ENCODE peak calls at places on chromosome 10, in eight cellular contexts. D is body of pancreas, A is WERI-Rb-1, Z is transverse colon, N is heart left ventricle, I is lower lobe of right lung, T is PC-9, H is right atrium auricular region. R is an unnamed sample.

GRCh38 chr10:96365571-96365970 is 6.8 kb upstream of the OPALIN start:
- DNase-seq in D (no peak), A (no peak), Z (no peak), N (no peak), I (no peak), T (no peak), H (no peak), R (no peak)

GRCh38 chr10:30155401-30155800 is 96.0 kb upstream of the JCAD start:
- DNase-seq in D (no peak), A (no peak), Z (no peak), N (peak; percentile 45), I (no peak), T (no peak), H (peak; percentile 63), R (no peak)

GRCh38 chr10:95758351-95759025 is 2.5 kb downstream of the ENTPD1 start:
- DNase-seq in D (no peak), A (no peak), Z (peak; percentile 18), N (no peak), I (no peak), T (no peak), H (no peak), R (no peak)

GRCh38 chr10:71605263-71605962 is 114.2 kb downstream of the C10orf105 start:
- DNase-seq in D (no peak), A (no peak), Z (no peak), N (no peak), I (no peak), T (no peak), H (no peak), R (no peak)

GRCh38 chr10:12333382-12334185 is 15.8 kb upstream of the CAMK1D start:
- DNase-seq in D (peak; percentile 70), A (no peak), Z (peak; percentile 51), N (peak; percentile 37), I (peak; percentile 77), T (peak; percentile 96), H (peak; percentile 88), R (peak; percentile 92)

GRCh38 chr10:104931723-104932122 is 290.6 kb downstream of the SORCS3 start:
- DNase-seq in D (no peak), A (peak; percentile 51), Z (no peak), N (no peak), I (no peak), T (no peak), H (no peak), R (peak; percentile 12)

GRCh38 chr10:101569838-101570763 is 18.0 kb downstream of the POLL start:
- DNase-seq in D (peak; percentile 88), A (peak; percentile 84), Z (peak; percentile 87), N (peak; percentile 85), I (peak; percentile 88), T (no peak), H (no peak), R (no peak)

GRCh38 chr10:88994034-88994433 is 3.4 kb downstream of the FAS start:
- DNase-seq in D (no peak), A (no peak), Z (no peak), N (no peak), I (no peak), T (no peak), H (no peak), R (no peak)

GRCh38 chr10:572066-572465 is 117.4 kb downstream of the DIP2C start:
- DNase-seq in D (no peak), A (no peak), Z (no peak), N (no peak), I (peak; percentile 16), T (no peak), H (no peak), R (no peak)

GRCh38 chr10:48557511-48558123 is 47.3 kb downstream of the ARHGAP22 start:
- DNase-seq in D (no peak), A (no peak), Z (no peak), N (no peak), I (no peak), T (no peak), H (no peak), R (no peak)

GRCh38 chr10:71989658-71990454 is 25.7 kb downstream of the CHST3 start:
- DNase-seq in D (no peak), A (no peak), Z (no peak), N (no peak), I (no peak), T (no peak), H (no peak), R (no peak)

GRCh38 chr10:33125522-33125921 is 167.5 kb upstream of the ITGB1 start:
- DNase-seq in D (no peak), A (no peak), Z (no peak), N (no peak), I (no peak), T (no peak), H (no peak), R (no peak)

GRCh38 chr10:33120700-33121099 is 162.7 kb upstream of the ITGB1 start:
- DNase-seq in D (no peak), A (no peak), Z (no peak), N (no peak), I (no peak), T (no peak), H (no peak), R (no peak)

GRCh38 chr10:33126118-33126517 is 168.1 kb upstream of the ITGB1 start:
- DNase-seq in D (no peak), A (peak; percentile 9), Z (no peak), N (peak; percentile 28), I (no peak), T (no peak), H (peak; percentile 58), R (no peak)

GRCh38 chr10:33122014-33122788 is 164.2 kb upstream of the ITGB1 start:
- DNase-seq in D (peak; percentile 56), A (no peak), Z (no peak), N (no peak), I (no peak), T (no peak), H (peak; percentile 52), R (no peak)

GRCh38 chr10:33123680-33124079 is 165.7 kb upstream of the ITGB1 start:
- DNase-seq in D (no peak), A (no peak), Z (no peak), N (no peak), I (no peak), T (no peak), H (peak; percentile 40), R (no peak)
- H3K4me3 ChIP-seq in D (no peak overlapping the region), A (no peak overlapping the region), Z (no peak overlapping the region), N (no peak overlapping the region), I (no peak overlapping the region), T (no peak overlapping the region), H (no peak overlapping the region), R (no peak overlapping the region)

GRCh38 chr10:78604721-78605120 is 464.0 kb upstream of the ZMIZ1 start:
- DNase-seq in D (no peak), A (no peak), Z (no peak), N (no peak), I (no peak), T (no peak), H (no peak), R (no peak)

GRCh38 chr10:78602201-78602917 is 466.4 kb upstream of the ZMIZ1 start:
- DNase-seq in D (no peak), A (no peak), Z (no peak), N (no peak), I (no peak), T (no peak), H (peak; percentile 16), R (no peak)

GRCh38 chr10:78600740-78601139 is 468.0 kb upstream of the ZMIZ1 start:
- DNase-seq in D (no peak), A (no peak), Z (peak; percentile 20), N (no peak), I (no peak), T (no peak), H (no peak), R (no peak)

GRCh38 chr10:78604286-78604685 is 464.5 kb upstream of the ZMIZ1 start:
- DNase-seq in D (no peak), A (no peak), Z (no peak), N (no peak), I (no peak), T (no peak), H (peak; percentile 21), R (no peak)

DNA sequence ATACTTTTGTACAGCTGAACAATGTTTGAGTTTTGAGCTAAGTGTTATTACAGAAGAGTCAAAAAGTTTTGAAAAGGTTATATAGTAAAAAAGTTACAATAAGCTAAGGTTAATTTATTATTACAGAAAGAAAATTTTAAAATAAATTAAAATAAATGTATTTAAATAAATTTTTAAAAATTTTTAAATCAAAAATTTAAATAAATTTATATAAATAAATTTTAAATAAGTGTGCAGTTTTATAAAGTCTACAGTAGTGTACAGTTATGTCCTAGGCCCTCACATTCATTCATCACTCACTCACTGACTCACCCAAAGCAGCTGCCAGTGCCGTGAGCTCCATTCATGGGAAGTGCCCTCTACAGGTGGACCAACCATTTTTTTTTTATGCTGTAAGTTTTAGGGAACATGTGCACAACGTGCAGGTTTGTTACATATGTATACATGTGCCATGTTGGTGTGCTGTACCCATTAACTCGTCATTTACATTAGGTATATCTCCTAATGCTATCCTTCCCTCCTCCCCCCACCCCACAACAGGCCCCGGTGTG is 462.9 kb upstream of the ZMIZ1 start:
- DNase-seq in D (no peak), A (no peak), Z (no peak), N (no peak), I (no peak), T (peak; percentile 56), H (no peak), R (peak; percentile 10)
- TF ChIP-seq CTCF in D (no peak), A (peak; percentile 15), Z (no peak), N (no peak), I (no peak), T (peak; percentile 52), H (no peak), R (peak; percentile 40)

DNA sequence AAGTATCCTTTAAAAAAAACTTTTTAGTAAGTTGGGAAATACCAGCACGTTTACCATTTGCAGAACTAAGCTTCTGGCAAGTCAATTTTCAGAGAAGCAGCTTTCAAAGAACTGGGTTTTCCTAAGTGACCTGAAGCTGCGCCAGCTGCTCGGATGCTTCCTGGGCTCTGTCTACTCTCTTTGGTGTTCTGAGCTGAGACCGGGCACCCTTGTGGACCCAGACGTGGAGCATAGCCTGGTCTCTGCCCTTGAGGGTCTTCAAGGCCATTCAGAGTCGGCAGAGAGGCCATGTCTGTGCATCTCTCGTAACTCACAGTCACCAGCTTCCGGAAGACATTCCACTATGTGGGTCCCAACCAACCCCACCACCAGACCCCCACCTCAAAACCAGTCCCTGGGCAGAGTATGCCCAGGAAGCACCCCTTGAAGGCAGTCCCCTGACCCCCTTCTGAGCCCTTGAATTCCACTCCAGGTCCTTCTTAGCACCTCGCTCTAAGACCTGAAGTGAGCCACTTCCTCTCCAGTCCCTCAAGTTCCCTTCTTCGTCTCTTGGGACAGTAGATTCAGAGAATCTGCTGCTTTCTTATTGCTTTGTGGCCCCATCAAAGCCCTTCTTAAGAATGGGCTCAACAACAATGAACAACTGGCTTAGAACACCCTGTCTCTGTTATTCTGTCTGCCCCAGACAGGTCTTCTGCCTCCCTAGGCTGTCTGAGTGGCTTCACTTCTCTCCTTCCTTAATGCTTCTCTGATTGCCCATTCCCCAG is 8.5 kb downstream of the CALML5 start:
- DNase-seq in D (no peak), A (no peak), Z (no peak), N (no peak), I (no peak), T (no peak), H (no peak), R (no peak)
- H3K36me3 ChIP-seq in D (no peaks in the 10 kb centered on the region), A (no peaks in the 10 kb centered on the region), Z (no peaks in the 10 kb centered on the region), N (no peaks in the 10 kb centered on the region), I (no peaks in the 10 kb centered on the region), T (no peaks in the 10 kb centered on the region), H (no peaks in the 10 kb centered on the region), R (no peaks in the 10 kb centered on the region)

DNA sequence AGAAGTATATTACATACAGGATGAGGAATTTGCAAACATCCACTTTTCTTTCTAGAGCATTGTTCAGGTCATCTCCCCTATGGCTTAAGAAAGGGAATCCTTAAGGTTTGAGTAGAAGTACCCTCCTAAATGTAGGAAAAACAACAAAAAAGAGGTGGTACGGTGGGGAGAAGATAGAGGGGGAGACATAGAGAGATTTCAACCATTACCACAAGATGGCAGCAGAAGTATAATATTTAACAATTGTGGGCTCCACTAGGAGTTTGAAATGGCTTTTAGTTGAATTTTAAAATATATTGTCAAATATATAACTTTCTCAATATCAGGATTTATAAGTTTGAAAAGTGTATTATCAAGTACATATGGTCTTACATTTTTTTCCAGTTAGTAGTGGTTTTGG is 72.7 kb upstream of the PRKG1 start:
- DNase-seq in D (no peak), A (no peak), Z (no peak), N (no peak), I (no peak), T (no peak), H (no peak), R (no peak)
- H3K4me3 ChIP-seq in D (no peak overlapping the region), A (no peak overlapping the region), Z (no peak overlapping the region), N (no peak overlapping the region), I (no peak overlapping the region), T (no peak overlapping the region), H (no peak overlapping the region), R (no peak overlapping the region)

R was measured in kidney epithelial cell.